ENCODE peak calls at places on chromosomes 16 and 17, in five cellular contexts. Y is transverse colon, A is IMR-90, J is body of pancreas, L is gastrocnemius medialis. S is an unnamed sample.

GRCh38 chr16:57918444-57918843 is 52.5 kb downstream of the CNGB1 start:
- DNase-seq in Y (no peak), A (no peak), J (no peak), L (no peak), S (no peak)

GRCh38 chr16:68668266-68668665 is 23.2 kb downstream of the CDH3 start:
- DNase-seq in Y (no peak), A (peak; percentile 5), J (no peak), L (no peak), S (no peak)

GRCh38 chr16:59950431-59950830 is 1216.3 kb upstream of the GOT2 start:
- DNase-seq in Y (no peak), A (no peak), J (no peak), L (no peak), S (no peak)

GRCh38 chr16:87206646-87207451 is 110.3 kb downstream of the C16orf95 start:
- DNase-seq in Y (no peak), A (peak; percentile 64), J (no peak), L (no peak), S (no peak)

GRCh38 chr17:77619851-77620250 is 338.7 kb upstream of the TNRC6C start:
- DNase-seq in Y (no peak), A (peak; percentile 86), J (no peak), L (no peak), S (no peak)

GRCh38 chr17:59725691-59726090 is 18.2 kb downstream of the VMP1 start:
- DNase-seq in Y (no peak), A (no peak), J (no peak), L (no peak), S (no peak)

GRCh38 chr17:61484174-61484573 is 32.0 kb downstream of the TBX4 start:
- DNase-seq in Y (no peak), A (no peak), J (no peak), L (no peak), S (no peak)

GRCh38 chr17:66300956-66301355 is 1.5 kb upstream of the PRKCA start:
- DNase-seq in Y (no peak), A (no peak), J (no peak), L (no peak), S (no peak)

GRCh38 chr16:22813223-22813945 is 578 bp upstream of the HS3ST2 start:
- DNase-seq in Y (peak; percentile 32), A (peak; percentile 7), J (peak; percentile 24), L (no peak), S (peak; percentile 84)

GRCh38 chr17:47975815-47976190 is 4.9 kb downstream of the CDK5RAP3 start:
- DNase-seq in Y (no peak), A (no peak), J (no peak), L (no peak), S (no peak)

GRCh38 chr16:5487728-5488127 is 390.1 kb upstream of the EEF2KMT start:
- DNase-seq in Y (no peak), A (no peak), J (no peak), L (no peak), S (no peak)

GRCh38 chr16:3983081-3983520 is 102.6 kb upstream of the CREBBP start:
- DNase-seq in Y (peak; percentile 76), A (peak; percentile 69), J (peak; percentile 87), L (peak; percentile 50), S (peak; percentile 66)

GRCh38 chr17:82022310-82022980 is at the start of gene CENPX:
- DNase-seq in Y (no peak), A (no peak), J (no peak), L (no peak), S (no peak)

GRCh38 chr17:40303009-40303657 is 5.8 kb upstream of the RARA start:
- DNase-seq in Y (peak; percentile 62), A (peak; percentile 82), J (peak; percentile 66), L (no peak), S (no peak)

GRCh38 chr17:19319771-19320505 is 42.6 kb downstream of the B9D1 start:
- DNase-seq in Y (no peak), A (no peak), J (no peak), L (no peak), S (no peak)

GRCh38 chr16:68779891-68780290 is 42.8 kb downstream of the CDH1 start:
- DNase-seq in Y (no peak), A (no peak), J (peak; percentile 77), L (no peak), S (peak; percentile 52)

GRCh38 chr16:48383877-48384304 is 1.3 kb downstream of the SIAH1 start:
- DNase-seq in Y (peak; percentile 26), A (no peak), J (peak; percentile 38), L (no peak), S (no peak)
- TF ChIP-seq POLR2A in Y (no peak), A (no peak), J (peak; percentile 31), L (no peak), S (no peak)

GRCh38 chr16:911101-911500 is 59.7 kb downstream of the LMF1 start:
- DNase-seq in Y (no peak), A (no peak), J (no peak), L (no peak), S (no peak)

GRCh38 chr16:907819-908218 is 63.0 kb downstream of the LMF1 start:
- DNase-seq in Y (no peak), A (no peak), J (no peak), L (no peak), S (no peak)

GRCh38 chr16:908526-909155 is 62.1 kb downstream of the LMF1 start:
- DNase-seq in Y (no peak), A (no peak), J (no peak), L (no peak), S (no peak)

GRCh38 chr16:910181-910580 is 60.6 kb downstream of the LMF1 start:
- DNase-seq in Y (no peak), A (no peak), J (no peak), L (no peak), S (no peak)

GRCh38 chr16:909281-910000 is 61.3 kb downstream of the LMF1 start:
- DNase-seq in Y (no peak), A (no peak), J (no peak), L (no peak), S (peak; percentile 79)
- H3K27ac ChIP-seq in Y (no peak overlapping the region), A (no peak overlapping the region), J (no peak overlapping the region), L (no peak overlapping the region), S (no peak overlapping the region)

GRCh38 chr17:49968380-49969133 is 433 bp upstream of the DLX4 start:
- DNase-seq in Y (peak; percentile 63), A (peak; percentile 39), J (peak; percentile 68), L (no peak), S (peak; percentile 83)
- TF ChIP-seq POLR2A in Y (no peak), A (no peak), J (no peak), L (no peak), S (no peak)

DNA sequence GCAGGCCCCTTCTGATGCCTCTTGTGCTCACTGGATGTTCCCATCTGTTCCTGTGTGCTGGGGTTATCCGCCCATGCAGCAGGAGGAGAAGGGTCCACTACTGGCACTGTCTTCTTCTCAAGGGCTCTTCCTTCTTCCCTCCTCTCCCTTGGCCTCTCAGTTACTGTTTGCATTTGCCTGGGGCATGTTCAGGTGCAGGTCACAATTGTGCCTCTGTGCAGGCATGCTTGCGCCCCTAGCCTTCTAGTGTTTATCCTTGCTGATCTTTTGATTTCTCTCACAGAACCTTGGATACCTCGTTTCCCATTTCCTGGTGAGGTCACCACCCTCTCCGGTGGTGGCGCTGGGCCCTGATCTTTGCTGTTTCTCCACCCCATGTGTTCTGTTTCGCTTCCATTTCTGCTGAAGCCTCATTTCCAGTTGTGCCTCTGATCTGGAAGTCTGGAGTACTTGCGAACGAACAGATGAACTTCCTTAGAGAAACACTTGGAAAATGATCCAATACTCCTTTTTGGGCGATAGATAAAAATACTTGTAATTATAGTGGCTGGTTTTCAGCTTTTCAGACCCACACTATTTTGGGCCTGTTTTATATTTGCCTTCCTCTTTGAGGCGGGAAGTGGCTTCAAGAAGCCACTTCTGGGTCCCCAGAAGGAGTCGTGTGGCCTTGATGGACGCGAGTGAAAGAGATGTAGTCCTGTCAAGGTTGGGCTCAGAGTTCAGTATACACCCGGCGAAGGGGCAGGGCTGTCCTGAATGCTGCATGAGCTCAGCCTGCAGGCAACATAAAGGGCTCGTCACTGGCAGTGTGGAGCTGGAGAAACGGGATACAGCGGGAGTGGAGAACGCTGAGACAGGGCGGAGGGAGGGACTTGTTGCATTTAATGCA is 312.9 kb downstream of the SNX29 start:
- DNase-seq in Y (peak; percentile 53), A (no peak), J (no peak), L (no peak), S (peak; percentile 45)
- H3K27ac ChIP-seq in Y (peak overlapping the region; percentile 27), A (no peak overlapping the region), J (no peak overlapping the region), L (no peak overlapping the region), S (no peak overlapping the region)